ENCODE peak calls at places on chromosomes 13 and 19, in seven cellular contexts. G, J, B, A, F, V and R are unnamed samples.

GRCh38 chr13:99450416-99450815 is 50.9 kb upstream of the TM9SF2 start:
- DNase-seq in B (no peak), J (no peak), V (no peak), A (no peak), G (no peak), F (no peak), R (no peak)

GRCh38 chr13:111852701-111853100 is 214.2 kb upstream of the SOX1 start:
- DNase-seq in B (no peak), V (no peak), F (no peak), A (no peak), G (no peak), J (no peak), R (no peak)

GRCh38 chr13:34608326-34608725 is 333.7 kb upstream of the NBEA start:
- DNase-seq in G (no peak), F (no peak), B (no peak), V (no peak), J (no peak), A (no peak), R (no peak)

GRCh38 chr13:40968416-40969000 is 50.6 kb downstream of the ELF1 start:
- DNase-seq in A (no peak), J (no peak), V (no peak), B (no peak), G (no peak), F (no peak), R (no peak)

GRCh38 chr19:46551175-46551574 is 50.0 kb upstream of the CALM3 start:
- DNase-seq in V (no peak), A (no peak), B (no peak), J (no peak), G (no peak), F (no peak), R (no peak)

GRCh38 chr19:16316506-16316882 is 8.1 kb upstream of the KLF2 start:
- DNase-seq in J (no peak), F (no peak), V (no peak), G (no peak), B (no peak), A (no peak), R (no peak)

GRCh38 chr13:105410602-105411001 is 1124.9 kb downstream of the EFNB2 start:
- DNase-seq in F (no peak), A (peak; percentile 19), B (peak; percentile 51), V (peak; percentile 9), G (peak; percentile 5), J (no peak), R (peak; percentile 87)

GRCh38 chr19:13881692-13882418 is 4.9 kb downstream of the NANOS3 start:
- DNase-seq in G (no peak), J (no peak), F (no peak), A (peak; percentile 55), V (peak; percentile 55), B (no peak), R (no peak)

GRCh38 chr19:39918183-39918651 is 16.2 kb downstream of the FCGBP start:
- DNase-seq in J (no peak), A (no peak), G (no peak), V (no peak), B (no peak), F (no peak), R (no peak)

GRCh38 chr19:5115771-5116202 is 146.9 kb downstream of the KDM4B start:
- DNase-seq in A (no peak), V (no peak), F (no peak), G (no peak), J (no peak), B (peak; percentile 66), R (no peak)

GRCh38 chr13:101217086-101217485 is 199.2 kb downstream of the NALCN start:
- DNase-seq in F (no peak), A (no peak), J (no peak), V (no peak), B (no peak), G (no peak), R (no peak)